ENCODE peak calls at places on chromosome 1, in nine cellular contexts. Z is A549, X is right atrium auricular region, W is right lobe of liver, S is K562, C is psoas muscle, F is brain microvascular endothelial cell, H is heart right ventricle, O is IMR-90. G is an unnamed sample.
A peak's percentile ranks its signal among the peaks of the same experiment; 100 is the strongest.

GRCh38 chr1:62682531-62682930 is 5.7 kb downstream of the DOCK7 start:
- DNase-seq in Z (no peak), X (no peak), W (no peak), S (no peak), C (no peak), F (no peak), H (no peak), O (peak; percentile 43), G (no peak)

GRCh38 chr1:100354971-100355394 is 2.7 kb downstream of the CDC14A start:
- DNase-seq in Z (no peak), X (no peak), W (no peak), S (peak; percentile 64), C (no peak), F (peak; percentile 24), H (no peak), O (peak; percentile 66), G (peak; percentile 51)

GRCh38 chr1:229119161-229119560 is 151.8 kb upstream of the RAB4A start:
- DNase-seq in Z (no peak), X (no peak), W (no peak), S (no peak), C (no peak), F (no peak), H (no peak), O (no peak), G (no peak)

GRCh38 chr1:205351984-205352713 is 4.6 kb downstream of the KLHDC8A start:
- DNase-seq in Z (peak; percentile 53), X (no peak), W (no peak), S (no peak), C (no peak), F (no peak), H (no peak), O (peak; percentile 40), G (no peak)

GRCh38 chr1:246724725-246725095 is 501 bp downstream of the SCCPDH start:
- DNase-seq in Z (peak; percentile 42), X (no peak), W (no peak), S (peak; percentile 53), C (no peak), F (peak; percentile 26), H (no peak), O (peak; percentile 46), G (no peak)

GRCh38 chr1:31509124-31510072 is 66.9 kb upstream of the TINAGL1 start:
- DNase-seq in Z (peak; percentile 16), X (no peak), W (peak; percentile 75), S (no peak), C (no peak), F (no peak), H (no peak), O (no peak), G (peak; percentile 84)

GRCh38 chr1:1179339-1179982 is 5.8 kb downstream of the TTLL10 start:
- DNase-seq in Z (no peak), X (no peak), W (peak; percentile 19), S (no peak), C (peak; percentile 12), F (no peak), H (no peak), O (no peak), G (peak; percentile 23)

GRCh38 chr1:47180603-47181094 is 9.2 kb downstream of the PDZK1IP1 start:
- DNase-seq in Z (no peak), X (no peak), W (no peak), S (peak; percentile 59), C (no peak), F (no peak), H (no peak), O (no peak), G (no peak)

GRCh38 chr1:167797005-167797404 is 75.2 kb downstream of the MPZL1 start:
- DNase-seq in Z (peak; percentile 58), X (peak; percentile 93), W (peak; percentile 42), S (peak; percentile 49), C (peak; percentile 75), F (peak; percentile 95), H (peak; percentile 80), O (peak; percentile 99), G (peak; percentile 30)

GRCh38 chr1:196160066-196160795 is 448.0 kb downstream of the KCNT2 start:
- DNase-seq in Z (no peak), X (no peak), W (no peak), S (no peak), C (no peak), F (peak; percentile 40), H (no peak), O (peak; percentile 82), G (no peak)

GRCh38 chr1:193211539-193211938 is 25.1 kb upstream of the B3GALT2 start:
- DNase-seq in Z (peak; percentile 81), X (no peak), W (no peak), S (no peak), C (no peak), F (peak; percentile 88), H (no peak), O (peak; percentile 93), G (peak; percentile 53)

GRCh38 chr1:35080171-35080854 is 1.1 kb downstream of the ZMYM1 start:
- DNase-seq in Z (no peak), X (no peak), W (no peak), S (no peak), C (no peak), F (no peak), H (no peak), O (no peak), G (no peak)

GRCh38 chr1:232891656-232892317 is 58.6 kb upstream of the NTPCR start:
- DNase-seq in Z (no peak), X (no peak), W (no peak), S (no peak), C (no peak), F (no peak), H (no peak), O (peak; percentile 13), G (no peak)

GRCh38 chr1:42930178-42931107 is 28.2 kb downstream of the SLC2A1 start:
- DNase-seq in Z (no peak), X (peak; percentile 55), W (no peak), S (no peak), C (no peak), F (no peak), H (no peak), O (no peak), G (no peak)

GRCh38 chr1:35164893-35165292 is 28.1 kb downstream of the SFPQ start:
- DNase-seq in Z (no peak), X (no peak), W (no peak), S (no peak), C (no peak), F (no peak), H (no peak), O (no peak), G (no peak)

GRCh38 chr1:154747841-154748766 is 122.0 kb downstream of the KCNN3 start:
- DNase-seq in Z (no peak), X (no peak), W (no peak), S (no peak), C (no peak), F (no peak), H (no peak), O (no peak), G (no peak)

GRCh38 chr1:153929981-153930948 is 7.5 kb upstream of the GATAD2B start:
- DNase-seq in Z (no peak), X (no peak), W (no peak), S (no peak), C (no peak), F (no peak), H (no peak), O (no peak), G (no peak)

GRCh38 chr1:243851129-243851756 is 1.2 kb upstream of the AKT3 start:
- DNase-seq in Z (no peak), X (peak; percentile 61), W (no peak), S (no peak), C (no peak), F (no peak), H (peak; percentile 27), O (peak; percentile 23), G (no peak)

GRCh38 chr1:78617615-78618026 is 2.6 kb upstream of the IFI44L start:
- DNase-seq in Z (peak; percentile 74), X (peak; percentile 75), W (peak; percentile 36), S (peak; percentile 13), C (peak; percentile 53), F (peak; percentile 80), H (peak; percentile 80), O (peak; percentile 85), G (peak; percentile 39)

GRCh38 chr1:67599085-67599484 is 85.9 kb upstream of the GADD45A start:
- DNase-seq in Z (no peak), X (no peak), W (no peak), S (no peak), C (no peak), F (no peak), H (no peak), O (no peak), G (no peak)

GRCh38 chr1:26225033-26225831 is 8.8 kb upstream of the CEP85 start:
- DNase-seq in Z (no peak), X (no peak), W (peak; percentile 92), S (peak; percentile 19), C (peak; percentile 66), F (peak; percentile 15), H (peak; percentile 65), O (no peak), G (peak; percentile 67)

DNA sequence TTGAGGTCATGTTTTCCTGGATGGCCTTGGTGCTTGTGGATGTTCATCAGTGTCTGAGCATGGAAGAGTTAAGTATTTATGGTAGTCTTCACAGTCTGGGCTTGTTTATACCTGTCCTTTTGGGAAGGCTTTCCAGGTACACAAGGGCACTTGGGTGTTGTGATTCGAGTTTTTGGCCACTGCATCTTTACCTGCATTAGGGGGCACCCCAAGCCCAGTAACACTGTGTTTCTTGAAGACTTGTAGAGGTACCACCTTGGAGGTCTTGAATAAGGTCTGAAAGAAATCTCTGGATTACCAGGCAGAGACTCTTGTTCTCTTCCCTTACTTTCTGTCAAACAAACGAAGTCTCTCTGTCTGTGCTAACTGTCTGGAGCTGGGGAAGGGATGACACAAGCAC is 34.4 kb upstream of the ROR1 start:
- DNase-seq in Z (no peak), X (no peak), W (no peak), S (no peak), C (no peak), F (no peak), H (no peak), O (no peak), G (no peak)
- TF ChIP-seq CTCF in Z (no peak), X (no peak), W (no peak), S (no peak), C (no peak), F (no peak), H (no peak), O (no peak), G (no peak)

GRCh38 chr1:112509660-112510178 is 954 bp downstream of the WNT2B start:
- DNase-seq in Z (no peak), X (no peak), W (no peak), S (no peak), C (no peak), F (no peak), H (no peak), O (no peak), G (no peak)
- H3K4me3 ChIP-seq in Z (no peak overlapping the region), X (peak overlapping the region; percentile 56), W (no peak overlapping the region), S (no peak overlapping the region), C (no peak overlapping the region), F (no peak overlapping the region), H (no peak overlapping the region), O (no peak overlapping the region), G (no peak overlapping the region)

GRCh38 chr1:23394664-23395063 is 25.0 kb upstream of the ZNF436 start:
- DNase-seq in Z (no peak), X (peak; percentile 90), W (peak; percentile 84), S (no peak), C (peak; percentile 90), F (peak; percentile 47), H (peak; percentile 86), O (peak; percentile 69), G (no peak)
- TF ChIP-seq CTCF in Z (no peak), X (no peak), W (no peak), S (no peak), C (no peak), F (peak; percentile 27), H (no peak), O (no peak), G (no peak)

GRCh38 chr1:89436856-89437255 is 73.0 kb downstream of the GBP6 start:
- DNase-seq in Z (no peak), X (no peak), W (no peak), S (no peak), C (no peak), F (no peak), H (no peak), O (no peak), G (no peak)

GRCh38 chr1:89440911-89441310 is 77.1 kb downstream of the GBP6 start:
- DNase-seq in Z (no peak), X (no peak), W (no peak), S (no peak), C (no peak), F (no peak), H (no peak), O (no peak), G (no peak)
- H3K4me3 ChIP-seq in Z (no peak overlapping the region), X (no peak overlapping the region), W (no peak overlapping the region), S (no peak overlapping the region), C (no peak overlapping the region), F (no peak overlapping the region), H (no peak overlapping the region), O (no peak overlapping the region), G (no peak overlapping the region)

G was measured in Caco-2.